ENCODE peak calls at places on chromosomes 6 and 20, in five cellular contexts. V is adrenal gland, X is GM12865, Z is cardiac fibroblast, Q is RWPE2. Y is an unnamed sample.

GRCh38 chr6:5012531-5012930 is 8.7 kb upstream of the RPP40 start:
- DNase-seq in Q (no peak), Z (peak), V (no peak), X (no peak), Y (no peak)

GRCh38 chr6:63923139-63923739 is 287.6 kb downstream of the PHF3 start:
- DNase-seq in V (no peak), Z (peak), Q (no peak), X (peak), Y (no peak)

GRCh38 chr6:37244430-37245310 is 12.9 kb upstream of the TBC1D22B start:
- DNase-seq in Z (peak), Q (peak), V (peak), X (no peak), Y (peak)

GRCh38 chr6:147117580-147117979 is 86.6 kb upstream of the STXBP5 start:
- DNase-seq in X (no peak), Z (peak), V (no peak), Q (no peak), Y (peak)

GRCh38 chr6:12748815-12749521 is 32.4 kb downstream of the PHACTR1 start:
- DNase-seq in V (peak), Q (no peak), X (no peak), Z (peak), Y (no peak)

GRCh38 chr6:28531479-28532128 is 5.9 kb downstream of the GPX5 start:
- DNase-seq in X (peak), Z (no peak), Q (no peak), V (no peak), Y (no peak)

GRCh38 chr6:108872001-108872974 is 24.1 kb downstream of the ARMC2 start:
- DNase-seq in X (no peak), V (no peak), Z (no peak), Q (no peak), Y (no peak)

GRCh38 chr20:52731086-52731485 is 241.1 kb upstream of the TSHZ2 start:
- DNase-seq in Q (no peak), V (no peak), X (no peak), Z (no peak), Y (no peak)

GRCh38 chr20:3712279-3712873 is at the start of gene SIGLEC1:
- DNase-seq in X (no peak), Z (no peak), Q (no peak), V (peak), Y (no peak)

GRCh38 chr20:35344354-35344837 is 52.2 kb upstream of the FAM83C start:
- DNase-seq in X (no peak), V (peak), Q (no peak), Z (peak), Y (peak)

GRCh38 chr20:19125508-19125907 is 86.9 kb upstream of the SLC24A3 start:
- DNase-seq in X (no peak), V (no peak), Z (no peak), Q (no peak), Y (no peak)

GRCh38 chr6:155319902-155320301 is 5.6 kb upstream of the TFB1M start:
- DNase-seq in V (no peak), Q (no peak), X (no peak), Z (no peak), Y (no peak)

GRCh38 chr20:20210327-20210726 is 157.6 kb upstream of the INSM1 start:
- DNase-seq in V (no peak), Z (no peak), Q (no peak), X (no peak), Y (no peak)

GRCh38 chr20:42134265-42135098 is 516.3 kb upstream of the CHD6 start:
- DNase-seq in V (no peak), Z (no peak), X (no peak), Q (no peak), Y (no peak)

GRCh38 chr6:44002071-44002590 is 125.1 kb downstream of the MRPL14 start:
- DNase-seq in V (no peak), Q (no peak), X (no peak), Z (no peak), Y (peak)

GRCh38 chr20:44582321-44583025 is at the start of gene PKIG:
- DNase-seq in V (peak), X (peak), Z (peak), Q (no peak), Y (peak)

GRCh38 chr6:56716229-56716628 is 73.5 kb upstream of the DST start:
- DNase-seq in V (no peak), Q (no peak), X (no peak), Z (no peak), Y (no peak)

GRCh38 chr6:131744888-131745287 is 34.1 kb upstream of the CTAGE9 start:
- DNase-seq in X (no peak), Z (no peak), Q (no peak), V (no peak), Y (no peak)

GRCh38 chr6:71509142-71509541 is 220.5 kb downstream of the OGFRL1 start:
- DNase-seq in Z (no peak), X (no peak), Q (no peak), V (no peak), Y (no peak)
- H3K4me3 ChIP-seq in Z (no peak), X (no peak), Q (no peak), V (no peak), Y (no peak)

GRCh38 chr6:119156742-119157494 is 78.5 kb upstream of the FAM184A start:
- DNase-seq in V (no peak), X (no peak), Q (no peak), Z (no peak), Y (no peak)
- H3K4me3 ChIP-seq in V (no peak), X (no peak), Q (no peak), Z (no peak), Y (no peak)

GRCh38 chr6:2890981-2891767 is 11.9 kb downstream of the SERPINB9 start:
- DNase-seq in X (no peak), V (no peak), Q (no peak), Z (no peak), Y (no peak)
- H3K4me3 ChIP-seq in X (no peak), V (no peak), Q (no peak), Z (no peak), Y (no peak)

DNA sequence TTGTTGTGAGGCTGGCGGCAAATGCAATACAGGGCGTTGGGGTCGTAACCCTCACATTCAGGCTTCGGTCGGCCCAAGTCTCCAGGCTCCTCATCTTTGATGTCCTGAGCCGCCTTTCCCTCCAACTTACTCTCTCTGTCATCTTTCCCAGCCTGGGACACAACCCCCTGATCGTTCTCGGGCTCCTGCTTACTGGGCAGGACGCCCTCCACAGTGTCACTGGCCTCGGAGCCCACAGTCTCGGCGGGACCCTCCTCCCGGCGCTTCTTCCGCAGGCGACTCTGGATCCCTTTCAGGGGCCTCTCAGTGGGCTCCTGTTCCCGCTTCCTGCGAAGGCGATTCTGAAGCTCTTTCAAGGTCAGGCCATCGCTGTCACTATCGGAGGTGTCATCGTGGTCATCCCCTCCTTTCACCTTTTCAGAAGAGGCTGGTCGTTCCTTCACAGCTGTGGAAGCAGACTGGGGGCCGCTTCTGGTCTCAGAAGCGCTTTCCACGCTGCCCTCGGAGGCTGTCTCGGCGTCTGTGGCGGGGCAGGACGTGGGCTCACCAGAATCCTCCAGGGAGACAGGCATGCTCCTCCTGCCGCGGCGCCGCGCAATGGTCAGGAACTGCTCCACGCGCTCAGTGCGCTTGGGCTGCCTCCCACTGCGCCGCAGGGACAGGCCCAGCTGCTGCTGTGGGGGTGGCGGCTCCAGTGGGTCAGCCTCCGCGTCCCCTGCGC is 15.4 kb downstream of the DIDO1 start:
- DNase-seq in V (no peak), Q (peak), Z (no peak), X (no peak), Y (no peak)
- H3K4me3 ChIP-seq in V (no peak), Q (no peak), Z (no peak), X (no peak), Y (no peak)

DNA sequence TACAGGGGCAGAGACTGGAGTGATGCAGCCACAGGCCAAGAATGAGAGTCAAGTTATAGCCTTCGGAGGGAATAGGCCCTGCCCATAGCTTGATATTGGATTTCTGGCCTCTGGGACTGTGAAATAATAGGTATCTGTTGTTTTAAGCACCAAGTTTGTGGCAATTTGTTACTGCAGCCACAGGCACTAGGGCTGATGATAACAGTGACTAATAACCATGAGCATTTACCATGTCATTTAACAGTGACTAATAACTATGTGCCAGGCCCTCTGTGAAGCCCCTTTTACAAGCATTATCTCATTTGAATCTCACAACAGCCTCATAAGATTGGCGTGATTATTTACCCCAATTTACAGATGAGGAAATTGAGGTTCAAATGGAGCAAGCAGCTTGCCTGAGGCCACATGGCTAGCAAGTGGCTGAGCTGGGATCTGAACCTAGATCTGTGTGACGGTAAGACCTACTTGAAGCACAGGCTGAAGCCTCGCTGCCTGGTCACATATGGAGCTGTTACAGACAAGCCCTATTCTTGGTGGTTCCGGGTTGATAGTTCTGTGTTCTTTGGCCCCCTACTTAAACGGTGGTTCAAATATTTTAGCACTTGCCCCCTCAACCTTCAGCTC is 98.5 kb downstream of the ELOVL5 start:
- DNase-seq in V (no peak), Z (no peak), Q (no peak), X (no peak), Y (peak)
- H3K4me3 ChIP-seq in V (no peak), Z (no peak), Q (no peak), X (no peak), Y (no peak)

DNA sequence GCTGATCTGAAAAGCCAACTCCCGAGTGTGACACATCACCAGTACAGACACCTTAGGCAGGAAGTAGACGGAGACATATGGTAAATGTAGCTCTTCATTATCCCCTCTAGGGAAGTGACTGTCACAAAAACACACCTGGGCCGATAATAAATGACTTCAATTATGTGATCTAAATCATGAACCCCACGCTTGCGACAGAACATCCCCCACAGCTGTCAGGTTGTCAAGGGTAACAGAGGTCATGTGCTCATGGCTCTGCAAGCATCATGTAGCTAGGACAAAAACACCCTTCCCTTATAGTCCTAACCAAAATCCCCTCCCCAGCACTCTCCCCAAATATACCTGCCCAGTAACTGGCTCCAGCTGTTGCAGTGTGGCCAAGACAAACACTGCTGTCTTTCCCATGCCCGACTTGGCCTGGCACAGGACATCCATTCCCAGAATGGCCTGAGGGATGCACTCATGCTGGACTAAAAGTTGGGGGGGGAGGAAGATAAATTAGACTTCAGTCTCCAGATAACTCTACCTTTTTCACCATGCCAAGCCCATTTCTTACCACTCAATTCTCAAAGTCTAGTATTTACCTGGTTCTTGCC is 2.9 kb downstream of the DDX39B start:
- DNase-seq in Z (no peak), X (no peak), Q (no peak), V (peak), Y (no peak)
- H3K4me3 ChIP-seq in Z (peak), X (peak), Q (no peak), V (no peak), Y (peak)

DNA sequence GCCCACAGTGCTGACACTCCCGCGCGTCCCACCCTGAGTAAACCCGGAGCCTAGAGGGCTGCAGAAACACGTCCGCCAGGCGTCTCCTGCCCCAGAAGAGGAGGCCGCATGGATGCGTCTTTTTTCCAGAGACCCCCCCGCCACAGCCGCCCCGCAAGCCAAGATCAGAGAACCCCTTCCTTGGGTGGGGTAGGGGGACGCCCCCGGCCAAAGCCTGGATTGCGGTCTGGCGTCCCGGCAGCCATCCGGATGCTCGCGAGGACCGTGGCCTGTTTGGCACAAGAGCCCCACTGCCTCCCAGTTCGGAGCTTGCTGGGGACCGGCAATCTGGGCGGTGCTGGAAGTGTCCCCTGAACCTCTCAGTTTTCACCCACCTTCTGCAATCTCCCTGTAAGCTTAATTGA is 960 bp downstream of the FAM162B start:
- DNase-seq in Z (no peak), X (no peak), Q (no peak), V (no peak), Y (peak)
- H3K4me3 ChIP-seq in Z (peak), X (no peak), Q (no peak), V (no peak), Y (peak)

DNA sequence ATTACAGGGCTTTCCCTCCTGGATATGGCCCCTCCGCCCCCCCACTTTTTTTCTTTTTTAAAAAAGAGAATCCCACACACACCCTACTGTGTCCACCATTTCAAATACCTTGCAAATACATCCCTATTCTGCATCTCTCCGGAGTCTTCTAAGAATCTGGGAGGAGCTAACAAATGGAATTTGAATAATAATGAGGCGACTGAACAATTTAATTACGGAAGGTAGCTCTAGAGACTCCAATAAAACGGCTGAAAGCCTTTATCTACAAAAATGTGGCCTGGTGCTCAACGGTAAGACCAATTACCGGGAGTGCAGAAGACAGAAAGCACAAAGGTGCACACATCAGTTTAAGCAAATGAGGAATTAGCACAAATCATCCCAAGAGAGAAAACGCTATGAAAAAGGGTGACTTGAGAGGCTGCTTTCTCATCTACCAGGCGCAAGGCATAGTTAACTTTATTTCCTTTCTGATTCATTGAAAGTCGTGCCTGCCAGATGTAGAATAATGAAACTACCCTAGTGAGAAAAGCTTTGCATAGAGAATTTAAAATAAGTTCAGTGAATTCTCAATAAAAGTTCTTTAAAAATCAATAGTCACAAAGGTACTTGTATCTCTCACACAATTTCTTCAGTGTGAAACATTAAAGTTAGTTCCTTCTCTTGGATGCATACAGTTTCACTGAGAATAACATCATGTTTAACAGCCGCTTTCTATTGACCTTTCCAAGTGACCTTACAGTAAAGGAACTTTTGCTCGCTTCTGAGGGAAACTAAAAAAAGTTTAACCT is 1.6 kb downstream of the RRAGD start:
- DNase-seq in X (peak), V (no peak), Q (no peak), Z (no peak), Y (no peak)
- H3K4me3 ChIP-seq in X (peak), V (no peak), Q (no peak), Z (no peak), Y (no peak)

DNA sequence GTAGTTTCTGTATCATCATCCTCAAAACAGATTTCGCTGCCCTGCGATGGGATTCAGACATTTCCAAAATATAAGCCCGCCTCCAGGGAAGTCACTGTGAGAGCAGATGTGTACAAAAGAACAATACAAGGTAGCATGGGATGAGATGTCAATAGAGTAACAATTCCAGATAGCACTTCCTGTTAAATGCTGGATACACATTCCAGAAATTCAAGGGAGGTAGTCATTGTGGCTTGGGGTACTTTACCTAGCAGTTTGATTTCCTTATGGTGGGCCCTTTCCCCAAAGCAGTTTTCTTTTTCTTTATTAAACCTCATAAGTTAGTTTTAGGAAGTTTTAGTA is 2.5 kb downstream of the RNF217 start:
- DNase-seq in V (no peak), X (no peak), Q (no peak), Z (peak), Y (no peak)
- H3K4me3 ChIP-seq in V (no peak), X (no peak), Q (peak), Z (peak), Y (peak)

GRCh38 chr6:142820336-142821016 is 124.5 kb downstream of the HIVEP2 start:
- DNase-seq in V (no peak), X (peak), Q (no peak), Z (no peak), Y (no peak)
- H3K4me3 ChIP-seq in V (no peak), X (peak), Q (no peak), Z (peak), Y (peak)

Y was measured in brain microvascular endothelial cell.